ENCODE peak calls at places on chromosome 11, in nine cellular contexts. Q is NCI-H460; P is mammary epithelial cell; J is NCI-H1105 treated with DMSO at 0.1 percent for 48 hours; Z is activated CD4-positive, alpha-beta T cell treated with anti-CD3 and anti-CD28 coated beads, Interleukin-2, amount 50 U/mL, for 1 hour; N is progenitor cell of endocrine pancreas; E is ELR; W is activated effector memory CD4-positive, alpha-beta T cell treated with Interleukin-2 at 50 U/mL for 16 hours; B is D341Med. T is an unnamed sample.

GRCh38 chr11:111846063-111846462 is 25.3 kb downstream of the ALG9 start:
- DNase-seq in Q (no peak), P (no peak), J (no peak), Z (no peak), N (no peak), E (peak; percentile 77), W (no peak), B (no peak), T (no peak)

GRCh38 chr11:104573431-104573830 is 324.8 kb downstream of the CASP12 start:
- DNase-seq in Q (no peak), P (peak; percentile 75), J (peak; percentile 5), Z (no peak), N (no peak), E (peak; percentile 70), W (no peak), B (no peak), T (no peak)

GRCh38 chr11:79437981-79438630 is 2.7 kb downstream of the TENM4 start:
- DNase-seq in Q (no peak), P (peak; percentile 81), J (peak; percentile 55), Z (no peak), N (no peak), E (peak; percentile 48), W (no peak), B (peak; percentile 29), T (peak; percentile 8)

GRCh38 chr11:64642876-64643257 is 51.8 kb downstream of the SLC22A12 start:
- DNase-seq in Q (no peak), P (no peak), J (no peak), Z (no peak), N (no peak), E (no peak), W (no peak), B (no peak), T (no peak)

GRCh38 chr11:3109921-3110706 is 52.9 kb upstream of the CARS1 start:
- DNase-seq in Q (peak; percentile 32), P (peak; percentile 34), J (peak; percentile 8), Z (peak; percentile 24), N (no peak), E (peak; percentile 59), W (no peak), B (peak; percentile 80), T (no peak)

GRCh38 chr11:7571640-7572000 is 57.8 kb downstream of the PPFIBP2 start:
- DNase-seq in Q (peak; percentile 44), P (peak; percentile 56), J (peak; percentile 80), Z (no peak), N (peak; percentile 74), E (peak; percentile 71), W (no peak), B (peak; percentile 77), T (peak; percentile 73)

GRCh38 chr11:34916810-34917780 is 677 bp downstream of the PDHX start:
- DNase-seq in Q (no peak), P (peak; percentile 3), J (no peak), Z (no peak), N (no peak), E (peak; percentile 41), W (no peak), B (no peak), T (no peak)

GRCh38 chr11:43738600-43739409 is 58.3 kb downstream of the HSD17B12 start:
- DNase-seq in Q (no peak), P (peak; percentile 60), J (peak; percentile 7), Z (no peak), N (no peak), E (peak; percentile 61), W (no peak), B (no peak), T (no peak)

GRCh38 chr11:105856954-105857353 is 165.1 kb downstream of the MSANTD4 start:
- DNase-seq in Q (no peak), P (no peak), J (no peak), Z (no peak), N (no peak), E (no peak), W (no peak), B (no peak), T (no peak)

GRCh38 chr11:44551456-44552139 is 13.9 kb upstream of the CD82 start:
- DNase-seq in Q (no peak), P (no peak), J (no peak), Z (no peak), N (no peak), E (no peak), W (no peak), B (no peak), T (no peak)

GRCh38 chr11:57566564-57567209 is 785 bp downstream of the UBE2L6 start:
- DNase-seq in Q (no peak), P (no peak), J (no peak), Z (no peak), N (no peak), E (no peak), W (no peak), B (no peak), T (no peak)

GRCh38 chr11:96147913-96148312 is 195.1 kb downstream of the MAML2 start:
- DNase-seq in Q (no peak), P (peak; percentile 62), J (no peak), Z (no peak), N (no peak), E (no peak), W (no peak), B (no peak), T (no peak)

GRCh38 chr11:34146866-34147265 is 41.4 kb downstream of the NAT10 start:
- DNase-seq in Q (no peak), P (no peak), J (no peak), Z (no peak), N (no peak), E (no peak), W (no peak), B (no peak), T (no peak)

GRCh38 chr11:126613272-126613671 is 257.8 kb downstream of the ST3GAL4 start:
- DNase-seq in Q (no peak), P (no peak), J (no peak), Z (no peak), N (no peak), E (no peak), W (no peak), B (no peak), T (no peak)

GRCh38 chr11:120337133-120337895 is 1.1 kb downstream of the ARHGEF12 start:
- DNase-seq in Q (no peak), P (peak; percentile 35), J (peak; percentile 56), Z (no peak), N (peak; percentile 24), E (peak; percentile 37), W (no peak), B (no peak), T (no peak)

GRCh38 chr11:68782711-68783110 is 31.4 kb upstream of the TESMIN start:
- DNase-seq in Q (no peak), P (no peak), J (no peak), Z (no peak), N (no peak), E (no peak), W (no peak), B (no peak), T (no peak)

GRCh38 chr11:64581057-64581523 is 9.9 kb upstream of the SLC22A12 start:
- DNase-seq in Q (no peak), P (no peak), J (no peak), Z (no peak), N (no peak), E (no peak), W (no peak), B (no peak), T (no peak)

GRCh38 chr11:93122535-93122934 is 75.3 kb downstream of the SLC36A4 start:
- DNase-seq in Q (no peak), P (no peak), J (no peak), Z (no peak), N (no peak), E (no peak), W (no peak), B (no peak), T (no peak)

GRCh38 chr11:131977231-131977630 is 606.8 kb downstream of the NTM start:
- DNase-seq in Q (no peak), P (peak; percentile 95), J (no peak), Z (no peak), N (no peak), E (peak; percentile 96), W (no peak), B (no peak), T (no peak)